ENCODE peak calls at places on chromosomes 6 and 20, in six cellular contexts. One of them, this sample, is unnamed. For H3K27me3, the result is how much of the 10 kb centered on the place peaks cover.

GRCh38 chr6:170036916-170037315 is 254.0 kb downstream of the DLL1 start:
- DNase-seq in adipocyte: no peak
- DNase-seq in MM.1S: no peak
- DNase-seq in pancreas: no peak
- DNase-seq in HL-60: no peak
- DNase-seq in esophagus squamous epithelium: no peak
- DNase-seq in this sample: peak

GRCh38 chr6:131383421-131384411 is 189.3 kb upstream of the ARG1 start:
- DNase-seq in esophagus squamous epithelium: no peak
- DNase-seq in pancreas: no peak
- DNase-seq in MM.1S: no peak
- DNase-seq in HL-60: no peak
- DNase-seq in adipocyte: peak
- DNase-seq in this sample: no peak

GRCh38 chr20:46631212-46631869 is 19.9 kb downstream of the SLC13A3 start:
- DNase-seq in HL-60: peak
- DNase-seq in pancreas: no peak
- DNase-seq in MM.1S: no peak
- DNase-seq in adipocyte: peak
- DNase-seq in esophagus squamous epithelium: no peak
- DNase-seq in this sample: no peak

GRCh38 chr6:37303891-37304503 is 46.1 kb upstream of the TMEM217 start:
- DNase-seq in HL-60: no peak
- DNase-seq in adipocyte: peak
- DNase-seq in MM.1S: peak
- DNase-seq in pancreas: no peak
- DNase-seq in esophagus squamous epithelium: no peak
- DNase-seq in this sample: no peak

GRCh38 chr20:50034567-50035170 is 51.9 kb downstream of the SNAI1 start:
- DNase-seq in esophagus squamous epithelium: no peak
- DNase-seq in adipocyte: peak
- DNase-seq in MM.1S: no peak
- DNase-seq in HL-60: no peak
- DNase-seq in pancreas: no peak
- DNase-seq in this sample: no peak

GRCh38 chr6:111765681-111766523 is 107.3 kb downstream of the FYN start:
- DNase-seq in MM.1S: no peak
- DNase-seq in pancreas: no peak
- DNase-seq in esophagus squamous epithelium: no peak
- DNase-seq in adipocyte: peak
- DNase-seq in HL-60: no peak
- DNase-seq in this sample: no peak

GRCh38 chr6:80523531-80523970 is 417.1 kb downstream of the BCKDHB start:
- DNase-seq in adipocyte: peak
- DNase-seq in pancreas: no peak
- DNase-seq in esophagus squamous epithelium: no peak
- DNase-seq in MM.1S: no peak
- DNase-seq in HL-60: no peak
- DNase-seq in this sample: no peak

GRCh38 chr20:41360831-41361756 is 5.5 kb downstream of the EMILIN3 start:
- DNase-seq in pancreas: no peak
- DNase-seq in adipocyte: no peak
- DNase-seq in MM.1S: no peak
- DNase-seq in esophagus squamous epithelium: no peak
- DNase-seq in HL-60: no peak
- DNase-seq in this sample: peak

GRCh38 chr20:62536731-62537401 is 61.1 kb upstream of the GATA5 start:
- DNase-seq in HL-60: no peak
- DNase-seq in adipocyte: no peak
- DNase-seq in MM.1S: no peak
- DNase-seq in pancreas: no peak
- DNase-seq in esophagus squamous epithelium: no peak
- DNase-seq in this sample: no peak

GRCh38 chr6:159094444-159095252 is 49.9 kb upstream of the TAGAP start:
- DNase-seq in MM.1S: no peak
- DNase-seq in pancreas: no peak
- DNase-seq in adipocyte: no peak
- DNase-seq in esophagus squamous epithelium: no peak
- DNase-seq in HL-60: no peak
- DNase-seq in this sample: peak

GRCh38 chr20:64024141-64024990 is 11.6 kb upstream of the C20orf204 start:
- DNase-seq in HL-60: no peak
- DNase-seq in adipocyte: no peak
- DNase-seq in pancreas: no peak
- DNase-seq in esophagus squamous epithelium: no peak
- DNase-seq in MM.1S: no peak
- DNase-seq in this sample: peak

GRCh38 chr6:168029459-168030217 is 32.2 kb downstream of the KIF25 start:
- DNase-seq in HL-60: no peak
- DNase-seq in esophagus squamous epithelium: no peak
- DNase-seq in pancreas: peak
- DNase-seq in MM.1S: no peak
- DNase-seq in adipocyte: no peak
- DNase-seq in this sample: no peak

GRCh38 chr6:25138024-25138696 is 141.0 kb upstream of the CARMIL1 start:
- DNase-seq in pancreas: peak
- DNase-seq in HL-60: peak
- DNase-seq in adipocyte: peak
- DNase-seq in MM.1S: peak
- DNase-seq in esophagus squamous epithelium: no peak
- DNase-seq in this sample: no peak

GRCh38 chr20:54545959-54546358 is 70.6 kb downstream of the DOK5 start:
- DNase-seq in adipocyte: peak
- DNase-seq in MM.1S: no peak
- DNase-seq in HL-60: no peak
- DNase-seq in pancreas: no peak
- DNase-seq in esophagus squamous epithelium: no peak
- DNase-seq in this sample: no peak

DNA sequence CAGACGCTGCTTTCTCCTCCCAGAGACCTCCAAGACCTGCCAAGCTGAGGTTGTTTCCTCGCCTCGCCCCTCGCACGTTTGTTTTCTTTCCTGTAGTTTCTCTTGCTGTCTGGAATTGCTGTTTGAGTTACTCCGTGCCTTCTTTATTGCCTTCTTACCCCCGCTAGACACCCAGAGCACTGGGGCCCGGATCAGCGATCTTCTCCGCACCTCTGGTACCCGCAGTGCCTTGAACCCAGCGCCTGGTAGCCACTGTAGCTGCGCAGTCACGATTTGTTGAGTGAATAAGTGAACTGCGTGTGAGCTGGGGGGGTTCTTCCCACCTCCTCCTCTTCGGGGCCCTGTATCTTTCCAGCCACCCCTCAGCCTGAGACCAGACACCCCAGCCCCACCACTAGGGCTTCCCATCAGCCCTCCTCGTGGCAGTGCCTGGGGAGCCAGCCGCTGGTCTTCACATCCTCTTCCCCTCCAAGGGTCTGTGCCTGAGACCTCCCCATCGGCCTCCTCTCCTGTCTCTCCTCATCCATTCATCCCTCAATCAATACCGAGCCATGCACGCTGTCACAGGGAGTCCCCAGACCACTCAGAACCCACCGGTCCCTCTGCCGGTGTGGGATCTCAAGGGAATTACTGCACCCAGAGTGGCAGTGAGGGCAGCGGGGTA is 849 bp upstream of the BMP7 start:
- DNase-seq in pancreas: no peak
- DNase-seq in esophagus squamous epithelium: no peak
- DNase-seq in HL-60: no peak
- DNase-seq in MM.1S: no peak
- DNase-seq in adipocyte: no peak
- DNase-seq in this sample: no peak
- H3K27me3 ChIP-seq in pancreas: under half
- H3K27me3 ChIP-seq in esophagus squamous epithelium: under half
- H3K27me3 ChIP-seq in HL-60: half or more
- H3K27me3 ChIP-seq in MM.1S: half or more
- H3K27me3 ChIP-seq in adipocyte: half or more
- H3K27me3 ChIP-seq in this sample: under half

GRCh38 chr6:33112148-33112547 is 36.4 kb downstream of the HLA-DPB1 start:
- DNase-seq in adipocyte: peak
- DNase-seq in pancreas: no peak
- DNase-seq in MM.1S: peak
- DNase-seq in HL-60: no peak
- DNase-seq in esophagus squamous epithelium: no peak
- DNase-seq in this sample: no peak
- H3K27me3 ChIP-seq in adipocyte: half or more
- H3K27me3 ChIP-seq in pancreas: under half
- H3K27me3 ChIP-seq in MM.1S: under half
- H3K27me3 ChIP-seq in HL-60: under half
- H3K27me3 ChIP-seq in esophagus squamous epithelium: under half
- H3K27me3 ChIP-seq in this sample: under half

GRCh38 chr6:1383729-1384548 is 5.4 kb upstream of the FOXF2 start:
- DNase-seq in MM.1S: no peak
- DNase-seq in pancreas: no peak
- DNase-seq in HL-60: no peak
- DNase-seq in esophagus squamous epithelium: no peak
- DNase-seq in adipocyte: no peak
- DNase-seq in this sample: no peak

GRCh38 chr6:1386310-1386709 is 3.1 kb upstream of the FOXF2 start:
- DNase-seq in adipocyte: no peak
- DNase-seq in esophagus squamous epithelium: no peak
- DNase-seq in HL-60: no peak
- DNase-seq in MM.1S: no peak
- DNase-seq in pancreas: no peak
- DNase-seq in this sample: no peak

GRCh38 chr6:1382883-1383728 is 6.3 kb upstream of the FOXF2 start:
- DNase-seq in adipocyte: no peak
- DNase-seq in MM.1S: no peak
- DNase-seq in pancreas: no peak
- DNase-seq in esophagus squamous epithelium: no peak
- DNase-seq in HL-60: no peak
- DNase-seq in this sample: no peak

GRCh38 chr6:1385129-1386042 is 4.0 kb upstream of the FOXF2 start:
- DNase-seq in esophagus squamous epithelium: no peak
- DNase-seq in pancreas: no peak
- DNase-seq in HL-60: no peak
- DNase-seq in MM.1S: no peak
- DNase-seq in adipocyte: no peak
- DNase-seq in this sample: no peak

GRCh38 chr6:1384549-1385128 is 4.7 kb upstream of the FOXF2 start:
- DNase-seq in esophagus squamous epithelium: no peak
- DNase-seq in MM.1S: no peak
- DNase-seq in pancreas: no peak
- DNase-seq in HL-60: no peak
- DNase-seq in adipocyte: no peak
- DNase-seq in this sample: no peak
- H3K27me3 ChIP-seq in esophagus squamous epithelium: under half
- H3K27me3 ChIP-seq in MM.1S: half or more
- H3K27me3 ChIP-seq in pancreas: under half
- H3K27me3 ChIP-seq in HL-60: half or more
- H3K27me3 ChIP-seq in adipocyte: under half
- H3K27me3 ChIP-seq in this sample: under half

GRCh38 chr6:165661416-165662001 is 1.5 kb downstream of the PDE10A start:
- DNase-seq in pancreas: no peak
- DNase-seq in HL-60: no peak
- DNase-seq in esophagus squamous epithelium: no peak
- DNase-seq in adipocyte: no peak
- DNase-seq in MM.1S: no peak
- DNase-seq in this sample: no peak
- H3K27me3 ChIP-seq in pancreas: under half
- H3K27me3 ChIP-seq in HL-60: half or more
- H3K27me3 ChIP-seq in esophagus squamous epithelium: under half
- H3K27me3 ChIP-seq in adipocyte: half or more
- H3K27me3 ChIP-seq in MM.1S: under half
- H3K27me3 ChIP-seq in this sample: under half

DNA sequence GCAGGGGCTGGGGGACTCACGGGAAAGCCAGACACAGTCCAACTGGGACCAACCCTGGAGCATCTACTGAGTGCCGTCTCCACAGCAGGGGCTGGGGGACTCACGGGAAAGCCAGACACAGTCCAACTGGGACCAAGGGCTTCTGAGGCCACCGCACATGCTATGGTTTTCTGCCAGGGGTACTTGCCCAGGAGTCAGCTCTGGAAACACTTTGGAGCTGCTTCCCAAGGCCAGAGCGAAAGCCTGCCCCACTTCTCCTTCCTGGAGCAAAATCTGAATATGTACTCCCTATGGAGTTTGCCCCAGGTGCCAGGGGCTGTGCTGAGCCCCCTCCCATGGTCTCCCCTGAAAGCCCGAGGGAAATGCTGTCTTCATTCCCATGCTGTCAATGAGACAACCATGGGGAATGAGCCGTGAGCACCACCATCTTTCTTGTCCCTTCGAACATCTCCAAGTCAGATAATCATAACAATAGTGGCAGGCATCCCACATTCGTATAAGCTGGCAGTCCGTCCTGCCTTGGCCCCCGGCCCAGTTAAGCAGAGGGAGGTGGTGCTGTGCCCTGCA is 18.5 kb downstream of the PCK1 start:
- DNase-seq in esophagus squamous epithelium: no peak
- DNase-seq in pancreas: no peak
- DNase-seq in HL-60: no peak
- DNase-seq in MM.1S: no peak
- DNase-seq in adipocyte: no peak
- DNase-seq in this sample: no peak
- H3K27me3 ChIP-seq in esophagus squamous epithelium: under half
- H3K27me3 ChIP-seq in pancreas: under half
- H3K27me3 ChIP-seq in HL-60: under half
- H3K27me3 ChIP-seq in MM.1S: half or more
- H3K27me3 ChIP-seq in adipocyte: half or more
- H3K27me3 ChIP-seq in this sample: under half

This sample was measured in Peyer's patch.